ENCODE peak calls at places on chromosome 20, in nine cellular contexts. Y is coronary artery; N is nephron progenitor cell; F is mesenchymal stem cell; X is T-helper 1 cell; Z is NCI-H2029; T is 8988T; K is HT-29; D is stimulated activated CD4-positive, alpha-beta T cell treated with anti-CD3 and anti-CD28 coated beads, Interleukin-1b, Interleukin-23, amount 100 ng/mL, for 1 hour. B is an unnamed sample.
A peak's percentile ranks its signal among the peaks of the same experiment; 100 is the strongest.

GRCh38 chr20:48006036-48006833 is 221.0 kb upstream of the SULF2 start:
- DNase-seq in Y (no peak), N (no peak), F (no peak), X (no peak), Z (no peak), T (no peak), K (no peak), D (no peak), B (no peak)

GRCh38 chr20:4021905-4022304 is 6.5 kb upstream of the RNF24 start:
- DNase-seq in Y (no peak), N (no peak), F (no peak), X (no peak), Z (no peak), T (no peak), K (no peak), D (no peak), B (no peak)

GRCh38 chr20:10313701-10314100 is 95.1 kb downstream of the SNAP25 start:
- DNase-seq in Y (no peak), N (no peak), F (peak; percentile 16), X (no peak), Z (no peak), T (no peak), K (no peak), D (no peak), B (no peak)

GRCh38 chr20:9180480-9181257 is 111.8 kb downstream of the PLCB4 start:
- DNase-seq in Y (no peak), N (no peak), F (no peak), X (no peak), Z (no peak), T (no peak), K (no peak), D (no peak), B (no peak)

GRCh38 chr20:24755411-24755922 is 193.6 kb upstream of the CST7 start:
- DNase-seq in Y (peak; percentile 16), N (peak; percentile 19), F (peak; percentile 44), X (no peak), Z (no peak), T (no peak), K (no peak), D (no peak), B (no peak)

GRCh38 chr20:7123457-7123856 is 356.0 kb downstream of the BMP2 start:
- DNase-seq in Y (no peak), N (no peak), F (no peak), X (no peak), Z (no peak), T (no peak), K (no peak), D (no peak), B (no peak)

GRCh38 chr20:12593342-12593741 is 415.4 kb upstream of the SPTLC3 start:
- DNase-seq in Y (no peak), N (no peak), F (no peak), X (no peak), Z (no peak), T (no peak), K (no peak), D (no peak), B (no peak)

GRCh38 chr20:47635256-47635655 is 133.6 kb downstream of the NCOA3 start:
- DNase-seq in Y (no peak), N (no peak), F (no peak), X (no peak), Z (no peak), T (no peak), K (no peak), D (no peak), B (no peak)

GRCh38 chr20:63736893-63737689 is 627 bp downstream of the LIME1 start:
- DNase-seq in Y (peak; percentile 76), N (no peak), F (no peak), X (no peak), Z (no peak), T (peak; percentile 77), K (peak; percentile 77), D (no peak), B (no peak)

GRCh38 chr20:58503668-58504067 is 11.5 kb downstream of the APCDD1L start:
- DNase-seq in Y (no peak), N (no peak), F (no peak), X (no peak), Z (no peak), T (no peak), K (no peak), D (no peak), B (no peak)

GRCh38 chr20:53652090-53652858 is 58.6 kb upstream of the ZNF217 start:
- DNase-seq in Y (no peak), N (no peak), F (peak; percentile 62), X (no peak), Z (no peak), T (no peak), K (peak; percentile 35), D (no peak), B (no peak)

GRCh38 chr20:11041396-11041795 is 367.6 kb upstream of the JAG1 start:
- DNase-seq in Y (no peak), N (no peak), F (no peak), X (no peak), Z (no peak), T (no peak), K (no peak), D (no peak), B (no peak)

GRCh38 chr20:21503345-21503744 is 10.5 kb downstream of the NKX2-2 start:
- DNase-seq in Y (peak; percentile 47), N (no peak), F (no peak), X (no peak), Z (no peak), T (no peak), K (no peak), D (no peak), B (peak; percentile 92)

GRCh38 chr20:50587291-50587961 is 77.2 kb downstream of the PTPN1 start:
- DNase-seq in Y (no peak), N (no peak), F (no peak), X (no peak), Z (peak; percentile 61), T (no peak), K (no peak), D (no peak), B (no peak)

GRCh38 chr20:41900292-41900691 is 282.1 kb upstream of the CHD6 start:
- DNase-seq in Y (no peak), N (no peak), F (no peak), X (no peak), Z (no peak), T (no peak), K (no peak), D (no peak), B (no peak)

GRCh38 chr20:63456429-63457284 is 15.8 kb downstream of the KCNQ2 start:
- DNase-seq in Y (no peak), N (no peak), F (no peak), X (no peak), Z (no peak), T (no peak), K (no peak), D (no peak), B (no peak)

GRCh38 chr20:38387953-38388352 is 41.7 kb downstream of the LBP start:
- DNase-seq in Y (no peak), N (no peak), F (no peak), X (no peak), Z (no peak), T (no peak), K (peak; percentile 33), D (no peak), B (no peak)

GRCh38 chr20:57124800-57125399 is 141.5 kb downstream of the BMP7 start:
- DNase-seq in Y (no peak), N (no peak), F (peak; percentile 11), X (no peak), Z (no peak), T (no peak), K (no peak), D (no peak), B (no peak)

GRCh38 chr20:19885981-19886665 is 128.1 kb downstream of the RIN2 start:
- DNase-seq in Y (no peak), N (no peak), F (peak; percentile 84), X (no peak), Z (peak; percentile 46), T (no peak), K (peak; percentile 86), D (no peak), B (peak; percentile 26)